ENCODE peak calls at places on chromosomes 16 and 17, in five cellular contexts. One of them, this sample, is unnamed. For H3K4me1, the result is how much of the 10 kb centered on the place peaks cover.

GRCh38 chr17:47776330-47777197 is 43.5 kb downstream of the TBX21 start:
- DNase-seq in IMR-90: peak
- DNase-seq in sigmoid colon: no peak
- DNase-seq in prostate gland: no peak
- DNase-seq in body of pancreas: peak
- DNase-seq in this sample: no peak

GRCh38 chr16:50674831-50675230 is 6.3 kb downstream of the SNX20 start:
- DNase-seq in IMR-90: no peak
- DNase-seq in body of pancreas: no peak
- DNase-seq in prostate gland: no peak
- DNase-seq in sigmoid colon: no peak
- DNase-seq in this sample: no peak

GRCh38 chr16:82082097-82082496 is 47.0 kb downstream of the HSD17B2 start:
- DNase-seq in body of pancreas: no peak
- DNase-seq in prostate gland: no peak
- DNase-seq in sigmoid colon: no peak
- DNase-seq in IMR-90: no peak
- DNase-seq in this sample: no peak

GRCh38 chr17:32631341-32632109 is 144.7 kb downstream of the CDK5R1 start:
- DNase-seq in IMR-90: no peak
- DNase-seq in sigmoid colon: no peak
- DNase-seq in body of pancreas: no peak
- DNase-seq in prostate gland: no peak
- DNase-seq in this sample: peak

GRCh38 chr17:60604686-60605334 is 4.8 kb downstream of the PPM1D start:
- DNase-seq in prostate gland: no peak
- DNase-seq in sigmoid colon: no peak
- DNase-seq in body of pancreas: no peak
- DNase-seq in IMR-90: peak
- DNase-seq in this sample: no peak

GRCh38 chr16:27444015-27444414 is 42.0 kb downstream of the IL21R start:
- DNase-seq in sigmoid colon: no peak
- DNase-seq in body of pancreas: no peak
- DNase-seq in prostate gland: no peak
- DNase-seq in IMR-90: peak
- DNase-seq in this sample: no peak

GRCh38 chr16:11497851-11498289 is 88.8 kb downstream of the LITAF start:
- DNase-seq in body of pancreas: no peak
- DNase-seq in IMR-90: peak
- DNase-seq in prostate gland: no peak
- DNase-seq in sigmoid colon: no peak
- DNase-seq in this sample: peak

GRCh38 chr17:51000835-51001638 is 119.6 kb downstream of the SPAG9 start:
- DNase-seq in sigmoid colon: no peak
- DNase-seq in IMR-90: peak
- DNase-seq in body of pancreas: no peak
- DNase-seq in prostate gland: peak
- DNase-seq in this sample: no peak

GRCh38 chr16:72673118-72673517 is 374.8 kb downstream of the ZFHX3 start:
- DNase-seq in body of pancreas: no peak
- DNase-seq in IMR-90: peak
- DNase-seq in sigmoid colon: no peak
- DNase-seq in prostate gland: no peak
- DNase-seq in this sample: no peak

GRCh38 chr17:27824745-27825144 is 24.4 kb upstream of the NOS2 start:
- DNase-seq in sigmoid colon: no peak
- DNase-seq in prostate gland: no peak
- DNase-seq in body of pancreas: no peak
- DNase-seq in IMR-90: no peak
- DNase-seq in this sample: no peak

GRCh38 chr17:42389135-42389417 is 834 bp upstream of the STAT3 start:
- DNase-seq in prostate gland: no peak
- DNase-seq in IMR-90: no peak
- DNase-seq in body of pancreas: no peak
- DNase-seq in sigmoid colon: no peak
- DNase-seq in this sample: no peak

GRCh38 chr16:23302045-23302956 is at the start of gene SCNN1B:
- DNase-seq in body of pancreas: no peak
- DNase-seq in sigmoid colon: no peak
- DNase-seq in prostate gland: peak
- DNase-seq in IMR-90: no peak
- DNase-seq in this sample: peak

GRCh38 chr17:80717661-80718060 is 173.0 kb downstream of the RPTOR start:
- DNase-seq in sigmoid colon: no peak
- DNase-seq in prostate gland: no peak
- DNase-seq in IMR-90: no peak
- DNase-seq in body of pancreas: no peak
- DNase-seq in this sample: no peak

GRCh38 chr16:65024649-65025243 is 97.1 kb downstream of the CDH11 start:
- DNase-seq in prostate gland: no peak
- DNase-seq in IMR-90: peak
- DNase-seq in body of pancreas: no peak
- DNase-seq in sigmoid colon: no peak
- DNase-seq in this sample: no peak

GRCh38 chr16:28186752-28187151 is 25.0 kb downstream of the XPO6 start:
- DNase-seq in sigmoid colon: no peak
- DNase-seq in body of pancreas: no peak
- DNase-seq in prostate gland: no peak
- DNase-seq in IMR-90: peak
- DNase-seq in this sample: no peak

GRCh38 chr17:61309857-61310256 is 89.8 kb upstream of the TBX2 start:
- DNase-seq in sigmoid colon: no peak
- DNase-seq in IMR-90: peak
- DNase-seq in prostate gland: no peak
- DNase-seq in body of pancreas: no peak
- DNase-seq in this sample: no peak

GRCh38 chr16:31130899-31131298 is 4.6 kb downstream of the PRSS8 start:
- DNase-seq in prostate gland: peak
- DNase-seq in body of pancreas: peak
- DNase-seq in sigmoid colon: no peak
- DNase-seq in IMR-90: no peak
- DNase-seq in this sample: peak

GRCh38 chr16:84739349-84740124 is 39.7 kb downstream of the USP10 start:
- DNase-seq in prostate gland: no peak
- DNase-seq in body of pancreas: no peak
- DNase-seq in IMR-90: peak
- DNase-seq in sigmoid colon: peak
- DNase-seq in this sample: no peak

GRCh38 chr17:37671813-37672544 is 28.7 kb upstream of the DDX52 start:
- DNase-seq in IMR-90: peak
- DNase-seq in sigmoid colon: no peak
- DNase-seq in body of pancreas: no peak
- DNase-seq in prostate gland: no peak
- DNase-seq in this sample: no peak

GRCh38 chr16:83717814-83718213 is 90.0 kb upstream of the HSBP1 start:
- DNase-seq in sigmoid colon: no peak
- DNase-seq in IMR-90: peak
- DNase-seq in prostate gland: no peak
- DNase-seq in body of pancreas: no peak
- DNase-seq in this sample: no peak

GRCh38 chr17:38920374-38921291 is 4.8 kb upstream of the LASP1NB start:
- DNase-seq in prostate gland: no peak
- DNase-seq in IMR-90: no peak
- DNase-seq in sigmoid colon: peak
- DNase-seq in body of pancreas: no peak
- DNase-seq in this sample: no peak

GRCh38 chr16:27444470-27444869 is 42.5 kb downstream of the IL21R start:
- DNase-seq in sigmoid colon: peak
- DNase-seq in IMR-90: no peak
- DNase-seq in body of pancreas: no peak
- DNase-seq in prostate gland: no peak
- DNase-seq in this sample: no peak

GRCh38 chr17:39836117-39836516 is 28.0 kb downstream of the IKZF3 start:
- DNase-seq in prostate gland: no peak
- DNase-seq in IMR-90: no peak
- DNase-seq in sigmoid colon: no peak
- DNase-seq in body of pancreas: no peak
- DNase-seq in this sample: no peak

GRCh38 chr17:65198653-65199382 is 61.6 kb downstream of the RGS9 start:
- DNase-seq in IMR-90: peak
- DNase-seq in prostate gland: peak
- DNase-seq in sigmoid colon: no peak
- DNase-seq in body of pancreas: peak
- DNase-seq in this sample: no peak

GRCh38 chr16:27403601-27403992 is 1.6 kb downstream of the IL21R start:
- DNase-seq in prostate gland: no peak
- DNase-seq in body of pancreas: no peak
- DNase-seq in sigmoid colon: no peak
- DNase-seq in IMR-90: no peak
- DNase-seq in this sample: no peak

GRCh38 chr16:14427371-14427948 is 202.6 kb downstream of the PARN start:
- DNase-seq in body of pancreas: no peak
- DNase-seq in sigmoid colon: no peak
- DNase-seq in IMR-90: peak
- DNase-seq in prostate gland: no peak
- DNase-seq in this sample: no peak

GRCh38 chr17:30483159-30483558 is 6.0 kb downstream of the GOSR1 start:
- DNase-seq in body of pancreas: no peak
- DNase-seq in IMR-90: no peak
- DNase-seq in sigmoid colon: no peak
- DNase-seq in prostate gland: no peak
- DNase-seq in this sample: no peak

GRCh38 chr17:33745047-33745783 is 452.1 kb upstream of the ASIC2 start:
- DNase-seq in body of pancreas: no peak
- DNase-seq in IMR-90: no peak
- DNase-seq in sigmoid colon: no peak
- DNase-seq in prostate gland: no peak
- DNase-seq in this sample: no peak

GRCh38 chr17:27861979-27862378 is 31.2 kb downstream of the LYRM9 start:
- DNase-seq in body of pancreas: no peak
- DNase-seq in IMR-90: no peak
- DNase-seq in sigmoid colon: no peak
- DNase-seq in prostate gland: no peak
- DNase-seq in this sample: no peak

GRCh38 chr17:80408872-80409271 is 6.1 kb upstream of the ENDOV start:
- DNase-seq in prostate gland: no peak
- DNase-seq in IMR-90: no peak
- DNase-seq in sigmoid colon: no peak
- DNase-seq in body of pancreas: peak
- DNase-seq in this sample: peak

GRCh38 chr16:73886378-73886777 is 410.2 kb upstream of the PSMD7 start:
- DNase-seq in prostate gland: no peak
- DNase-seq in sigmoid colon: no peak
- DNase-seq in body of pancreas: no peak
- DNase-seq in IMR-90: no peak
- DNase-seq in this sample: no peak

GRCh38 chr16:1550061-1550460 is 16.6 kb downstream of the TMEM204 start:
- DNase-seq in sigmoid colon: no peak
- DNase-seq in prostate gland: no peak
- DNase-seq in IMR-90: no peak
- DNase-seq in body of pancreas: no peak
- DNase-seq in this sample: no peak
- H3K4me1 ChIP-seq in sigmoid colon: under half
- H3K4me1 ChIP-seq in prostate gland: under half
- H3K4me1 ChIP-seq in IMR-90: under half
- H3K4me1 ChIP-seq in body of pancreas: under half
- H3K4me1 ChIP-seq in this sample: half or more

DNA sequence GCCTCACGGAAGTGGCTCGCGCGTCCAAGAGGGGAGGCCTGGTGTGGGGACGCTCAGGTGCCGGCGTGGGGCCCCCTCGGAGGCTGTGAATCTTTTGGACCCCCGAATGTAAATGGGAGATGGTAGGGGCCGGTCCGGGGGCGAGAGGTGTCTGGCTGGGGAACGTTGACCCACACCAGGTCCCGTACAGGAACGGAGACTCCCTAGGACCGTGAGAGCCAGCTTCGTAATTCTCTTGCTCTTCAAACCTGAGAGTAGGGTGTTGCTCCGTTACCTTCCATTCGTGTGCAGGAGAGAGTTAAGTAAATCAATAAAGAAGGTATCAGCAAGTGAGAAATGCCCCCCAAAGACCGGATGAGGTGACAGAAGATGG is 483 bp downstream of the LYRM1 start:
- DNase-seq in body of pancreas: no peak
- DNase-seq in IMR-90: no peak
- DNase-seq in prostate gland: no peak
- DNase-seq in sigmoid colon: no peak
- DNase-seq in this sample: no peak
- TF ChIP-seq POLR2A in body of pancreas: no peak
- TF ChIP-seq POLR2A in IMR-90: no peak
- TF ChIP-seq POLR2A in prostate gland: no peak
- TF ChIP-seq POLR2A in sigmoid colon: no peak
- TF ChIP-seq POLR2A in this sample: no peak

DNA sequence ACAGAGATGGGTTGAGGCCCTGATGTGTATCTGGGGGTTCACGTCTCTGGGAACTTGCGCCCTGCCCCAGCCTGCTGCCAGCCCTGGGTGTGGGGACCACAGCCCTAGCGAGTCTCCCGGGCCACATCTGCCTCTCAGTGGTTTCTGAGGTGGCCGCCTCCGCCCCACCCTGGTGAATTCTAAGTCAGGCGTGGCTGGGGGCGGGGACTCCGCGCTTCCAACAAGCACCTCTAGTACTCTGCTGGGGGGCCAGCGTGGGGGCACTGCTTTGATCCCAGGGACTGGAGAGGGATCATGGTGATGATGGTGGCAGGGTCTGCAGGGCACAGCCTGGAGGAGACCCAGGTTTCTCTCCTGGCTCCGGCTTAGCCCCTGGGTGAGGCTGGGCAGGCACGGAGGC is 3.6 kb downstream of the GLIS2 start:
- DNase-seq in sigmoid colon: peak
- DNase-seq in body of pancreas: no peak
- DNase-seq in IMR-90: no peak
- DNase-seq in prostate gland: no peak
- DNase-seq in this sample: peak
- H3K4me1 ChIP-seq in sigmoid colon: half or more
- H3K4me1 ChIP-seq in body of pancreas: half or more
- H3K4me1 ChIP-seq in IMR-90: under half
- H3K4me1 ChIP-seq in prostate gland: under half
- H3K4me1 ChIP-seq in this sample: half or more

DNA sequence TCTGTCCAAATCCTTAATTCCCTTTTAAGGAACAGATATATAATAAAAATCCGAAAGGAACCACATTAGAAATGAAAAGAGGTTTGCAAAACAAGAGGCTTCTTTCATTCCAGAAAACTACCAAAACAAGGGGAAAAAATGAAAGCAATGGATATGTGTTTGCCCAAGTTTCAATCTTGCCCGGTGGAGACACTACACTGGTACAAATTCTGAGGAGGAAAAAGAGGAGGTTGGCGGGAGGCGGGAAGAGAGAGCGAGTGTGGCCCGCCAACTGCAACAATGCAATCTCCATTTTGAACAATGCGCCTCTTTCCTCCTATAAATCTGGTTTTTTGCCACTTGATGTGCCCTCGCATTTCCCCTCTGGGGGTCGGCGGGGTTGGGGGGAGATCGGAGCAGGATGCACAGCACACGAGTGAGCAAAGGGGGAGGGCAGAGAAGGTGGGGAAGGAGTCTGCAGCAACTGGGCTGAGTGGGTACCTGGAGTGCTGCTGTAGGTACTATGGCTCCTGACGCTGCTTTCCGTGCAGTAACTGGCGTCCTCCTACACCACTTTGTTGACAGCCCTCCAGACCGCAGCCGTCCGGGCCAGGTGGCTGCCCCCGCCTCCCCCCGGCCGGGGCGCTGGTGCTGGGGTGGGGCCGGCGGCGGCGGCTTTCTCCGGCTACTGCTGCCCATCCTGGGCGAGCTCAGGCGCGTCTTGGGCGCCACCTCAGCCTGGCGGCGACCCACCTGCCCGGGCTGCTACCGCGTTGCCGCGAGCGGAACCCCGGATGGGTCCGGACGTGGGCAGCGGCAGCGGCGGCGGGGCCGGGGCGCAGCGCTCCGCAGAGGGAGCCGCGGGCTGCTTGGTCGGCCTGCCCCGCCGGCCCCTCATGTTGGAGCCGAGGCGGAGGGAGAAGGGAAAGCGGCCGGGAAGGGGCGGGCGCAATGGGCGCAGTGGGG is 93.8 kb upstream of the PLEKHM1 start:
- DNase-seq in IMR-90: peak
- DNase-seq in sigmoid colon: peak
- DNase-seq in prostate gland: peak
- DNase-seq in body of pancreas: peak
- DNase-seq in this sample: peak
- TF ChIP-seq POLR2A in IMR-90: no peak
- TF ChIP-seq POLR2A in sigmoid colon: no peak
- TF ChIP-seq POLR2A in prostate gland: peak
- TF ChIP-seq POLR2A in body of pancreas: peak
- TF ChIP-seq POLR2A in this sample: peak

This sample was measured in thyroid gland.